ENCODE peak calls at places on chromosomes 11 and 22, in eight cellular contexts. V is ELF-1; L is NCI-H2171; X is activated T-cell treated with anti-CD3 and anti-CD28 coated beads, Interleukin-2, amount 50 U/mL, for 72 hours; U is HepG2; G is activated naive CD4-positive, alpha-beta T cell treated with anti-CD3 and anti-CD28 coated beads, Interleukin-2, amount 10 ng/mL, durations not matched to agents 7 days and 5 days; S is NT2/D1; I is T-helper 2 cell. M is an unnamed sample.
A peak's percentile ranks its signal among the peaks of the same experiment; 100 is the strongest.

GRCh38 chr22:31891366-31892079 is 52.8 kb upstream of the YWHAH start:
- DNase-seq in V (no peak), U (no peak), G (no peak), I (no peak), L (no peak), X (no peak), S (no peak), M (no peak)

GRCh38 chr11:90722552-90723190 is 499.8 kb upstream of the CHORDC1 start:
- DNase-seq in V (no peak), X (no peak), U (peak; percentile 68), S (no peak), G (no peak), I (no peak), L (no peak), M (no peak)

GRCh38 chr11:76131585-76131984 is 74.7 kb downstream of the WNT11 start:
- DNase-seq in L (no peak), S (no peak), V (no peak), I (no peak), U (no peak), X (no peak), G (no peak), M (no peak)

GRCh38 chr11:43853766-43854165 is 26.9 kb upstream of the ALKBH3 start:
- DNase-seq in V (no peak), X (no peak), G (no peak), S (no peak), U (no peak), L (no peak), I (no peak), M (no peak)

GRCh38 chr11:2995091-2995561 is 3.0 kb upstream of the NAP1L4 start:
- DNase-seq in V (no peak), G (no peak), S (no peak), L (no peak), U (no peak), X (no peak), I (no peak), M (no peak)

GRCh38 chr11:118883368-118884071 is at the start of gene CXCR5:
- DNase-seq in S (no peak), X (peak; percentile 59), U (no peak), V (peak; percentile 44), G (no peak), L (no peak), I (no peak), M (peak; percentile 84)

GRCh38 chr11:22479133-22479690 is 141.0 kb downstream of the SLC17A6 start:
- DNase-seq in L (no peak), S (no peak), V (no peak), I (no peak), X (no peak), U (no peak), G (no peak), M (no peak)

GRCh38 chr11:1158681-1159525 is 1.1 kb downstream of the MUC5AC start:
- DNase-seq in U (no peak), V (no peak), G (no peak), L (no peak), X (no peak), I (no peak), S (no peak), M (no peak)

GRCh38 chr22:45341503-45341902 is 31.8 kb downstream of the FAM118A start:
- DNase-seq in S (no peak), U (no peak), X (peak; percentile 55), V (no peak), I (peak; percentile 32), L (no peak), G (peak; percentile 85), M (peak; percentile 70)

GRCh38 chr11:32006799-32007388 is 84.0 kb upstream of the RCN1 start:
- DNase-seq in V (peak; percentile 48), I (no peak), U (peak; percentile 13), G (peak; percentile 35), X (peak; percentile 10), S (peak; percentile 11), L (peak; percentile 87), M (no peak)

GRCh38 chr22:42662114-42663021 is 13.2 kb upstream of the CYB5R3 start:
- DNase-seq in G (peak; percentile 86), S (peak; percentile 49), V (peak; percentile 91), U (no peak), I (peak; percentile 71), L (peak; percentile 51), X (peak; percentile 88), M (peak; percentile 93)

GRCh38 chr11:76602431-76602861 is 68.1 kb downstream of the LRRC32 start:
- DNase-seq in X (no peak), I (no peak), G (no peak), L (no peak), U (no peak), S (no peak), V (no peak), M (no peak)

GRCh38 chr11:47296045-47296444 is 26.1 kb downstream of the MADD start:
- DNase-seq in U (no peak), V (no peak), L (no peak), G (no peak), I (no peak), S (no peak), X (no peak), M (no peak)

GRCh38 chr11:118176400-118177134 is at the start of gene SCN2B:
- DNase-seq in I (no peak), U (no peak), S (no peak), G (no peak), X (no peak), V (no peak), L (no peak), M (peak; percentile 17)

GRCh38 chr11:17601206-17602075 is 54.4 kb downstream of the OTOG start:
- DNase-seq in U (no peak), S (no peak), L (no peak), V (no peak), I (no peak), G (no peak), X (no peak), M (peak; percentile 48)

GRCh38 chr11:63490551-63491239 is at the start of gene PLAAT5:
- DNase-seq in S (no peak), U (no peak), X (peak; percentile 41), L (no peak), V (peak; percentile 71), G (no peak), I (no peak), M (no peak)

GRCh38 chr11:35893796-35894475 is 49.9 kb upstream of the LDLRAD3 start:
- DNase-seq in S (no peak), G (no peak), L (peak; percentile 93), U (no peak), X (no peak), I (no peak), V (peak; percentile 88), M (no peak)

GRCh38 chr22:24697671-24698082 is 76.8 kb downstream of the PIWIL3 start:
- DNase-seq in G (no peak), X (no peak), U (no peak), L (peak; percentile 78), V (no peak), I (no peak), S (no peak), M (no peak)

GRCh38 chr22:32607086-32607485 is 132.5 kb downstream of the FBXO7 start:
- DNase-seq in V (peak; percentile 75), L (no peak), G (no peak), U (no peak), I (no peak), X (no peak), S (no peak), M (peak; percentile 17)

GRCh38 chr22:19621372-19622060 is 92.8 kb upstream of the SEPTIN5 start:
- DNase-seq in X (no peak), I (no peak), V (peak; percentile 38), U (no peak), L (no peak), G (no peak), S (peak; percentile 42), M (no peak)

GRCh38 chr11:66285250-66285947 is 3.5 kb downstream of the YIF1A start:
- DNase-seq in G (no peak), L (no peak), S (no peak), I (no peak), X (no peak), U (no peak), V (no peak), M (no peak)

GRCh38 chr11:61907871-61908729 is 9.3 kb downstream of the RAB3IL1 start:
- DNase-seq in G (no peak), I (no peak), L (no peak), U (no peak), V (no peak), S (no peak), X (no peak), M (no peak)

M was measured in activated effector memory CD4-positive, alpha-beta T cell treated with anti-CD3 and anti-CD28 coated beads, Interleukin-2, amount 50 U/mL, for 16 hours.